ENCODE peak calls at places on chromosome 11, in six cellular contexts. One of them, this sample, is unnamed.
A peak's percentile ranks its signal among the peaks of the same experiment; 100 is the strongest.

GRCh38 chr11:23288001-23288783 is 427.9 kb upstream of the CCDC179 start:
- DNase-seq in HTR-8/SVneo: peak; percentile 22
- DNase-seq in iris pigment epithelial cell: peak; percentile 86
- DNase-seq in foreskin fibroblast: peak; percentile 96
- DNase-seq in thyroid gland: no peak
- DNase-seq in esophagus muscularis mucosa: no peak
- DNase-seq in this sample: no peak

GRCh38 chr11:78319453-78319955 is 98.1 kb downstream of the GAB2 start:
- DNase-seq in thyroid gland: peak; percentile 24
- DNase-seq in HTR-8/SVneo: no peak
- DNase-seq in iris pigment epithelial cell: peak; percentile 52
- DNase-seq in esophagus muscularis mucosa: no peak
- DNase-seq in foreskin fibroblast: peak; percentile 57
- DNase-seq in this sample: no peak

GRCh38 chr11:123062892-123063395 is 1.0 kb upstream of the HSPA8 start:
- DNase-seq in esophagus muscularis mucosa: no peak
- DNase-seq in HTR-8/SVneo: no peak
- DNase-seq in foreskin fibroblast: peak; percentile 72
- DNase-seq in iris pigment epithelial cell: peak; percentile 43
- DNase-seq in thyroid gland: no peak
- DNase-seq in this sample: no peak

GRCh38 chr11:102061276-102061675 is 14.0 kb downstream of the CFAP300 start:
- DNase-seq in foreskin fibroblast: peak; percentile 16
- DNase-seq in esophagus muscularis mucosa: no peak
- DNase-seq in iris pigment epithelial cell: peak; percentile 25
- DNase-seq in HTR-8/SVneo: no peak
- DNase-seq in thyroid gland: no peak
- DNase-seq in this sample: no peak

GRCh38 chr11:69487391-69487790 is 5.9 kb downstream of the LINC01488 start:
- DNase-seq in foreskin fibroblast: no peak
- DNase-seq in thyroid gland: no peak
- DNase-seq in HTR-8/SVneo: no peak
- DNase-seq in esophagus muscularis mucosa: no peak
- DNase-seq in iris pigment epithelial cell: no peak
- DNase-seq in this sample: no peak

GRCh38 chr11:68832476-68833176 is 9.1 kb downstream of the CPT1A start:
- DNase-seq in foreskin fibroblast: peak; percentile 17
- DNase-seq in HTR-8/SVneo: no peak
- DNase-seq in iris pigment epithelial cell: no peak
- DNase-seq in esophagus muscularis mucosa: no peak
- DNase-seq in thyroid gland: no peak
- DNase-seq in this sample: no peak

GRCh38 chr11:46680815-46681214 is 19.6 kb downstream of the ARHGAP1 start:
- DNase-seq in foreskin fibroblast: no peak
- DNase-seq in iris pigment epithelial cell: no peak
- DNase-seq in thyroid gland: no peak
- DNase-seq in esophagus muscularis mucosa: no peak
- DNase-seq in HTR-8/SVneo: no peak
- DNase-seq in this sample: no peak

GRCh38 chr11:95084509-95084908 is 5.1 kb upstream of the ENDOD1 start:
- DNase-seq in foreskin fibroblast: peak; percentile 64
- DNase-seq in iris pigment epithelial cell: peak; percentile 76
- DNase-seq in thyroid gland: peak; percentile 25
- DNase-seq in HTR-8/SVneo: no peak
- DNase-seq in esophagus muscularis mucosa: no peak
- DNase-seq in this sample: no peak

GRCh38 chr11:62850911-62851806 is 11.8 kb upstream of the WDR74 start:
- DNase-seq in foreskin fibroblast: peak; percentile 63
- DNase-seq in esophagus muscularis mucosa: no peak
- DNase-seq in thyroid gland: no peak
- DNase-seq in iris pigment epithelial cell: no peak
- DNase-seq in HTR-8/SVneo: no peak
- DNase-seq in this sample: no peak

GRCh38 chr11:128521697-128522062 is 65.7 kb downstream of the ETS1 start:
- DNase-seq in HTR-8/SVneo: no peak
- DNase-seq in foreskin fibroblast: no peak
- DNase-seq in iris pigment epithelial cell: no peak
- DNase-seq in esophagus muscularis mucosa: no peak
- DNase-seq in thyroid gland: peak; percentile 23
- DNase-seq in this sample: no peak

GRCh38 chr11:110200241-110200640 is 96.2 kb downstream of the RDX start:
- DNase-seq in HTR-8/SVneo: no peak
- DNase-seq in foreskin fibroblast: peak; percentile 41
- DNase-seq in thyroid gland: no peak
- DNase-seq in iris pigment epithelial cell: peak; percentile 80
- DNase-seq in esophagus muscularis mucosa: no peak
- DNase-seq in this sample: no peak

GRCh38 chr11:30936476-30936875 is 350.3 kb upstream of the MPPED2 start:
- DNase-seq in foreskin fibroblast: no peak
- DNase-seq in esophagus muscularis mucosa: no peak
- DNase-seq in iris pigment epithelial cell: peak; percentile 11
- DNase-seq in HTR-8/SVneo: no peak
- DNase-seq in thyroid gland: no peak
- DNase-seq in this sample: no peak

GRCh38 chr11:121967131-121967689 is 148.8 kb downstream of the BLID start:
- DNase-seq in iris pigment epithelial cell: no peak
- DNase-seq in foreskin fibroblast: no peak
- DNase-seq in esophagus muscularis mucosa: no peak
- DNase-seq in HTR-8/SVneo: no peak
- DNase-seq in thyroid gland: no peak
- DNase-seq in this sample: no peak

GRCh38 chr11:10066441-10066840 is 227.6 kb downstream of the SBF2 start:
- DNase-seq in thyroid gland: no peak
- DNase-seq in iris pigment epithelial cell: no peak
- DNase-seq in foreskin fibroblast: no peak
- DNase-seq in HTR-8/SVneo: no peak
- DNase-seq in esophagus muscularis mucosa: no peak
- DNase-seq in this sample: no peak

GRCh38 chr11:13341028-13341427 is 63.4 kb downstream of the BMAL1 start:
- DNase-seq in esophagus muscularis mucosa: no peak
- DNase-seq in foreskin fibroblast: no peak
- DNase-seq in iris pigment epithelial cell: no peak
- DNase-seq in thyroid gland: no peak
- DNase-seq in HTR-8/SVneo: no peak
- DNase-seq in this sample: no peak

GRCh38 chr11:64123102-64123434 is 42.8 kb downstream of the MACROD1 start:
- DNase-seq in iris pigment epithelial cell: no peak
- DNase-seq in thyroid gland: peak; percentile 95
- DNase-seq in esophagus muscularis mucosa: no peak
- DNase-seq in HTR-8/SVneo: no peak
- DNase-seq in foreskin fibroblast: no peak
- DNase-seq in this sample: no peak

GRCh38 chr11:3006505-3007260 is 14.6 kb upstream of the NAP1L4 start:
- DNase-seq in iris pigment epithelial cell: no peak
- DNase-seq in thyroid gland: peak; percentile 97
- DNase-seq in esophagus muscularis mucosa: no peak
- DNase-seq in foreskin fibroblast: no peak
- DNase-seq in HTR-8/SVneo: no peak
- DNase-seq in this sample: no peak

GRCh38 chr11:20881328-20882079 is 212.1 kb downstream of the NELL1 start:
- DNase-seq in thyroid gland: no peak
- DNase-seq in iris pigment epithelial cell: no peak
- DNase-seq in esophagus muscularis mucosa: no peak
- DNase-seq in foreskin fibroblast: no peak
- DNase-seq in HTR-8/SVneo: no peak
- DNase-seq in this sample: no peak

GRCh38 chr11:34250732-34251639 is 106.8 kb downstream of the ABTB2 start:
- DNase-seq in thyroid gland: no peak
- DNase-seq in foreskin fibroblast: peak; percentile 41
- DNase-seq in HTR-8/SVneo: peak; percentile 87
- DNase-seq in iris pigment epithelial cell: peak; percentile 25
- DNase-seq in esophagus muscularis mucosa: no peak
- DNase-seq in this sample: no peak

GRCh38 chr11:83122050-83122449 is 34.9 kb upstream of the PCF11 start:
- DNase-seq in esophagus muscularis mucosa: no peak
- DNase-seq in iris pigment epithelial cell: no peak
- DNase-seq in foreskin fibroblast: no peak
- DNase-seq in HTR-8/SVneo: no peak
- DNase-seq in thyroid gland: no peak
- DNase-seq in this sample: no peak

GRCh38 chr11:1864831-1865665 is 12.2 kb downstream of the LSP1 start:
- DNase-seq in iris pigment epithelial cell: no peak
- DNase-seq in esophagus muscularis mucosa: no peak
- DNase-seq in thyroid gland: no peak
- DNase-seq in HTR-8/SVneo: no peak
- DNase-seq in foreskin fibroblast: no peak
- DNase-seq in this sample: no peak

GRCh38 chr11:123386746-123387510 is 43.1 kb upstream of the GRAMD1B start:
- DNase-seq in esophagus muscularis mucosa: peak; percentile 68
- DNase-seq in foreskin fibroblast: peak; percentile 61
- DNase-seq in thyroid gland: peak; percentile 74
- DNase-seq in HTR-8/SVneo: no peak
- DNase-seq in iris pigment epithelial cell: no peak
- DNase-seq in this sample: no peak

GRCh38 chr11:15073361-15074205 is at the start of gene CALCB:
- DNase-seq in iris pigment epithelial cell: peak; percentile 5
- DNase-seq in thyroid gland: peak; percentile 33
- DNase-seq in esophagus muscularis mucosa: no peak
- DNase-seq in HTR-8/SVneo: no peak
- DNase-seq in foreskin fibroblast: peak; percentile 62
- DNase-seq in this sample: no peak

GRCh38 chr11:122882809-122883681 is 486 bp downstream of the JHY start:
- DNase-seq in esophagus muscularis mucosa: no peak
- DNase-seq in HTR-8/SVneo: peak; percentile 45
- DNase-seq in iris pigment epithelial cell: peak; percentile 83
- DNase-seq in thyroid gland: peak; percentile 71
- DNase-seq in foreskin fibroblast: peak; percentile 72
- DNase-seq in this sample: no peak

GRCh38 chr11:1772270-1773130 is 8.8 kb upstream of the CTSD start:
- DNase-seq in HTR-8/SVneo: peak; percentile 92
- DNase-seq in thyroid gland: peak; percentile 57
- DNase-seq in foreskin fibroblast: peak; percentile 96
- DNase-seq in esophagus muscularis mucosa: no peak
- DNase-seq in iris pigment epithelial cell: peak; percentile 94
- DNase-seq in this sample: no peak

GRCh38 chr11:2566223-2567025 is 121.6 kb downstream of the KCNQ1 start:
- DNase-seq in esophagus muscularis mucosa: no peak
- DNase-seq in thyroid gland: peak; percentile 16
- DNase-seq in HTR-8/SVneo: no peak
- DNase-seq in iris pigment epithelial cell: no peak
- DNase-seq in foreskin fibroblast: no peak
- DNase-seq in this sample: no peak

GRCh38 chr11:99117603-99118002 is 96.9 kb downstream of the CNTN5 start:
- DNase-seq in esophagus muscularis mucosa: no peak
- DNase-seq in HTR-8/SVneo: no peak
- DNase-seq in thyroid gland: no peak
- DNase-seq in foreskin fibroblast: no peak
- DNase-seq in iris pigment epithelial cell: no peak
- DNase-seq in this sample: no peak

GRCh38 chr11:130648601-130649000 is 200.2 kb downstream of the ADAMTS15 start:
- DNase-seq in HTR-8/SVneo: no peak
- DNase-seq in foreskin fibroblast: no peak
- DNase-seq in esophagus muscularis mucosa: peak; percentile 89
- DNase-seq in iris pigment epithelial cell: no peak
- DNase-seq in thyroid gland: no peak
- DNase-seq in this sample: no peak

GRCh38 chr11:70032943-70033710 is 45.0 kb upstream of the ANO1 start:
- DNase-seq in HTR-8/SVneo: no peak
- DNase-seq in foreskin fibroblast: no peak
- DNase-seq in iris pigment epithelial cell: no peak
- DNase-seq in esophagus muscularis mucosa: peak; percentile 68
- DNase-seq in thyroid gland: no peak
- DNase-seq in this sample: no peak

GRCh38 chr11:3834349-3835099 is 6.2 kb downstream of the RHOG start:
- DNase-seq in thyroid gland: no peak
- DNase-seq in esophagus muscularis mucosa: no peak
- DNase-seq in iris pigment epithelial cell: no peak
- DNase-seq in foreskin fibroblast: no peak
- DNase-seq in HTR-8/SVneo: no peak
- DNase-seq in this sample: no peak

GRCh38 chr11:128610765-128611617 is 23.6 kb upstream of the ETS1 start:
- DNase-seq in HTR-8/SVneo: no peak
- DNase-seq in esophagus muscularis mucosa: peak; percentile 87
- DNase-seq in iris pigment epithelial cell: no peak
- DNase-seq in thyroid gland: no peak
- DNase-seq in foreskin fibroblast: no peak
- DNase-seq in this sample: no peak

GRCh38 chr11:119169272-119169719 is 771 bp downstream of the NLRX1 start:
- DNase-seq in esophagus muscularis mucosa: no peak
- DNase-seq in HTR-8/SVneo: peak; percentile 48
- DNase-seq in iris pigment epithelial cell: no peak
- DNase-seq in foreskin fibroblast: peak; percentile 47
- DNase-seq in thyroid gland: peak; percentile 47
- DNase-seq in this sample: no peak

GRCh38 chr11:3735827-3736226 is 61.5 kb downstream of the NUP98 start:
- DNase-seq in HTR-8/SVneo: no peak
- DNase-seq in foreskin fibroblast: peak; percentile 23
- DNase-seq in thyroid gland: no peak
- DNase-seq in iris pigment epithelial cell: peak; percentile 45
- DNase-seq in esophagus muscularis mucosa: no peak
- DNase-seq in this sample: no peak

GRCh38 chr11:100586346-100587101 is 100.6 kb upstream of the ARHGAP42 start:
- DNase-seq in esophagus muscularis mucosa: no peak
- DNase-seq in iris pigment epithelial cell: no peak
- DNase-seq in thyroid gland: no peak
- DNase-seq in HTR-8/SVneo: no peak
- DNase-seq in foreskin fibroblast: no peak
- DNase-seq in this sample: no peak

GRCh38 chr11:8586805-8587204 is 7.2 kb downstream of the STK33 start:
- DNase-seq in thyroid gland: no peak
- DNase-seq in esophagus muscularis mucosa: no peak
- DNase-seq in HTR-8/SVneo: no peak
- DNase-seq in foreskin fibroblast: no peak
- DNase-seq in iris pigment epithelial cell: no peak
- DNase-seq in this sample: no peak

GRCh38 chr11:34252651-34253050 is 105.2 kb downstream of the ABTB2 start:
- DNase-seq in iris pigment epithelial cell: no peak
- DNase-seq in esophagus muscularis mucosa: no peak
- DNase-seq in HTR-8/SVneo: no peak
- DNase-seq in thyroid gland: no peak
- DNase-seq in foreskin fibroblast: no peak
- DNase-seq in this sample: no peak

GRCh38 chr11:2443406-2443805 is 908 bp downstream of the TRPM5 start:
- DNase-seq in esophagus muscularis mucosa: no peak
- DNase-seq in thyroid gland: peak; percentile 36
- DNase-seq in HTR-8/SVneo: no peak
- DNase-seq in foreskin fibroblast: no peak
- DNase-seq in iris pigment epithelial cell: no peak
- DNase-seq in this sample: no peak

GRCh38 chr11:8721740-8722139 is 39.1 kb downstream of the RPL27A start:
- DNase-seq in HTR-8/SVneo: no peak
- DNase-seq in iris pigment epithelial cell: no peak
- DNase-seq in thyroid gland: peak; percentile 62
- DNase-seq in foreskin fibroblast: peak; percentile 39
- DNase-seq in esophagus muscularis mucosa: no peak
- DNase-seq in this sample: no peak

GRCh38 chr11:44527476-44527875 is 38.0 kb upstream of the CD82 start:
- DNase-seq in esophagus muscularis mucosa: no peak
- DNase-seq in HTR-8/SVneo: no peak
- DNase-seq in iris pigment epithelial cell: no peak
- DNase-seq in foreskin fibroblast: no peak
- DNase-seq in thyroid gland: no peak
- DNase-seq in this sample: no peak